ENCODE peak calls at places on chromosomes 12 and 14, in four cellular contexts. N is AML-193, J is T1000, H is NCI-H1092. I is an unnamed sample.
A peak's percentile ranks its signal among the peaks of the same experiment; 100 is the strongest.

GRCh38 chr14:23300687-23301223 is 1.9 kb downstream of the PPP1R3E start:
- DNase-seq in N (no peak), H (no peak), J (no peak), I (no peak)

GRCh38 chr12:879641-880040 is 69.9 kb downstream of the RAD52 start:
- DNase-seq in J (no peak), N (no peak), H (no peak), I (peak; percentile 34)

GRCh38 chr14:101031721-101032120 is 128.2 kb upstream of the RTL1 start:
- DNase-seq in N (no peak), H (no peak), J (no peak), I (no peak)

GRCh38 chr12:69173358-69173757 is 66.0 kb upstream of the CPSF6 start:
- DNase-seq in H (no peak), N (no peak), J (no peak), I (no peak)

GRCh38 chr14:28163261-28163660 is 603.3 kb upstream of the FOXG1 start:
- DNase-seq in J (no peak), H (no peak), N (no peak), I (no peak)

GRCh38 chr14:94062344-94062904 is 18.6 kb downstream of the DDX24 start:
- DNase-seq in H (no peak), J (no peak), N (no peak), I (no peak)

GRCh38 chr14:70665448-70666363 is 24.0 kb downstream of the TTC9 start:
- DNase-seq in J (no peak), H (peak; percentile 19), N (no peak), I (no peak)

GRCh38 chr14:69610859-69611263 is 535 bp upstream of the SUSD6 start:
- DNase-seq in H (no peak), J (no peak), N (no peak), I (peak; percentile 53)

GRCh38 chr14:25090281-25090680 is 40.3 kb upstream of the STXBP6 start:
- DNase-seq in H (no peak), J (no peak), N (no peak), I (no peak)

GRCh38 chr14:80565001-80565400 is 353.7 kb upstream of the DIO2 start:
- DNase-seq in J (no peak), N (no peak), H (no peak), I (no peak)

GRCh38 chr12:118058881-118059644 is 1.9 kb downstream of the WSB2 start:
- DNase-seq in H (no peak), J (no peak), N (no peak), I (peak; percentile 38)

GRCh38 chr12:113479578-113480335 is 8.1 kb upstream of the LHX5 start:
- DNase-seq in J (no peak), H (no peak), N (no peak), I (peak; percentile 42)

GRCh38 chr12:39239484-39240143 is 203.3 kb downstream of the KIF21A start:
- DNase-seq in J (no peak), H (no peak), N (no peak), I (peak; percentile 1)

GRCh38 chr12:11545438-11546330 is 103.8 kb upstream of the ETV6 start:
- DNase-seq in N (no peak), J (no peak), H (no peak), I (peak; percentile 56)

GRCh38 chr12:131051155-131051473 is 97.4 kb downstream of the ADGRD1 start:
- DNase-seq in J (no peak), N (no peak), H (no peak), I (no peak)

GRCh38 chr14:103530831-103531230 is 1.8 kb downstream of the TRMT61A start:
- DNase-seq in H (no peak), J (no peak), N (no peak), I (no peak)

GRCh38 chr12:125340791-125341190 is 275.6 kb downstream of the AACS start:
- DNase-seq in H (no peak), J (no peak), N (no peak), I (peak; percentile 88)

GRCh38 chr12:92055877-92056276 is 89.8 kb downstream of the BTG1 start:
- DNase-seq in J (no peak), N (no peak), H (no peak), I (no peak)

GRCh38 chr12:48159976-48160525 is 2.7 kb upstream of the ASB8 start:
- DNase-seq in N (no peak), H (no peak), J (no peak), I (no peak)

GRCh38 chr12:115597157-115597712 is 680.3 kb downstream of the MED13L start:
- DNase-seq in N (no peak), H (no peak), J (no peak), I (peak; percentile 5)

GRCh38 chr12:85253823-85254222 is 26.2 kb upstream of the ALX1 start:
- DNase-seq in J (no peak), H (no peak), N (no peak), I (no peak)

GRCh38 chr14:54220122-54220691 is 176.6 kb upstream of the CDKN3 start:
- DNase-seq in N (no peak), J (no peak), H (peak; percentile 15), I (no peak)

GRCh38 chr14:50530794-50531193 is 1.6 kb downstream of the MAP4K5 start:
- DNase-seq in J (no peak), H (no peak), N (no peak), I (peak; percentile 28)

GRCh38 chr14:90642239-90642717 is 174.0 kb downstream of the TTC7B start:
- DNase-seq in N (no peak), J (no peak), H (no peak), I (peak; percentile 63)

GRCh38 chr12:467591-467990 is 7.9 kb downstream of the B4GALNT3 start:
- DNase-seq in N (no peak), H (no peak), J (no peak), I (no peak)

GRCh38 chr14:96627811-96628775 is 125.9 kb downstream of the PAPOLA start:
- DNase-seq in J (no peak), N (no peak), H (no peak), I (no peak)

GRCh38 chr12:114673169-114673833 is 10.7 kb downstream of the TBX3 start:
- DNase-seq in N (no peak), J (no peak), H (no peak), I (peak; percentile 83)

GRCh38 chr12:61531195-61531594 is 729.0 kb upstream of the USP15 start:
- DNase-seq in J (no peak), N (no peak), H (no peak), I (no peak)

GRCh38 chr14:91924871-91925726 is 22.4 kb downstream of the FBLN5 start:
- DNase-seq in J (no peak), N (no peak), H (no peak), I (peak; percentile 63)

GRCh38 chr14:104588066-104588857 is 8.7 kb downstream of the C14orf180 start:
- DNase-seq in J (no peak), H (no peak), N (no peak), I (no peak)

GRCh38 chr12:67545298-67545697 is 103.2 kb upstream of the DYRK2 start:
- DNase-seq in N (no peak), J (no peak), H (no peak), I (no peak)

GRCh38 chr12:53333289-53333688 is 2.9 kb downstream of the SP7 start:
- DNase-seq in H (no peak), J (no peak), N (no peak), I (no peak)

GRCh38 chr14:61342486-61342885 is 21.1 kb downstream of the PRKCH start:
- DNase-seq in H (no peak), J (no peak), N (no peak), I (no peak)

GRCh38 chr12:101940400-101940950 is 63.1 kb downstream of the DRAM1 start:
- DNase-seq in J (no peak), N (no peak), H (no peak), I (no peak)

GRCh38 chr12:17108877-17109520 is 503.0 kb upstream of the LMO3 start:
- DNase-seq in H (peak; percentile 21), J (peak; percentile 14), N (no peak), I (no peak)